ENCODE peak calls at places on chromosomes 13 and 19, in ten cellular contexts. P is frontal cortex; N is HFF-Myc; W is aorta; A is H1; D is stimulated activated CD4-positive, alpha-beta T cell treated with anti-CD3 and anti-CD28 coated beads, Interleukin-12 subunit alpha, Interleukin-12 subunit beta, amount 100 ng/mL, for 24 hours; K is NCI-H774; J is neural progenitor cell; F is AG08395; B is T-helper 1 cell. Y is an unnamed sample.

GRCh38 chr19:2280633-2281264 is 1.2 kb downstream of the PEAK3 start:
- DNase-seq in W (no peak), K (no peak), F (no peak), J (no peak), N (no peak), A (no peak), D (no peak), P (no peak), B (no peak), Y (no peak)

GRCh38 chr13:26020536-26021290 is 31.1 kb downstream of the SHISA2 start:
- DNase-seq in B (no peak), J (no peak), D (no peak), A (no peak), N (no peak), F (no peak), W (no peak), K (no peak), P (no peak), Y (no peak)

GRCh38 chr19:49335784-49336481 is 727 bp downstream of the CD37 start:
- DNase-seq in J (no peak), F (no peak), B (no peak), D (no peak), P (no peak), K (no peak), N (no peak), W (peak; percentile 26), A (no peak), Y (peak; percentile 57)

GRCh38 chr19:2291185-2291751 is 9.3 kb upstream of the PEAK3 start:
- DNase-seq in P (no peak), K (no peak), J (peak; percentile 92), D (no peak), F (no peak), A (no peak), W (peak; percentile 45), N (no peak), B (no peak), Y (no peak)

GRCh38 chr13:89827552-89827951 is 1519.9 kb upstream of the MIR17HG start:
- DNase-seq in W (no peak), N (no peak), J (no peak), B (no peak), P (no peak), K (no peak), D (no peak), A (no peak), F (no peak), Y (no peak)

GRCh38 chr13:80862466-80862865 is 521.5 kb upstream of the SPRY2 start:
- DNase-seq in P (no peak), J (no peak), B (no peak), W (no peak), A (no peak), F (no peak), D (no peak), N (no peak), K (no peak), Y (no peak)

GRCh38 chr13:113205428-113205931 is 3.0 kb downstream of the PCID2 start:
- DNase-seq in B (no peak), W (no peak), J (no peak), N (no peak), D (no peak), K (no peak), A (no peak), F (no peak), P (no peak), Y (peak; percentile 32)

GRCh38 chr13:19881641-19882040 is 18.2 kb upstream of the ZMYM5 start:
- DNase-seq in J (no peak), B (no peak), W (no peak), F (no peak), D (no peak), P (no peak), K (no peak), N (no peak), A (no peak), Y (no peak)

GRCh38 chr19:42154471-42155323 is 22.5 kb upstream of the POU2F2 start:
- DNase-seq in D (no peak), P (no peak), W (no peak), F (no peak), N (no peak), J (no peak), A (no peak), K (peak; percentile 23), B (no peak), Y (no peak)

GRCh38 chr19:51098366-51099069 is 9.7 kb downstream of the CTU1 start:
- DNase-seq in P (no peak), A (no peak), N (no peak), J (peak; percentile 13), K (no peak), W (peak; percentile 65), D (no peak), B (no peak), F (no peak), Y (peak; percentile 50)

GRCh38 chr19:504634-505033 is 2.7 kb upstream of the TPGS1 start:
- DNase-seq in D (no peak), B (no peak), P (no peak), J (no peak), K (no peak), F (no peak), N (no peak), W (no peak), A (no peak), Y (no peak)

GRCh38 chr19:20235156-20235555 is 68.1 kb downstream of the ZNF486 start:
- DNase-seq in F (no peak), K (no peak), W (no peak), D (no peak), B (no peak), J (no peak), N (no peak), A (no peak), P (no peak), Y (no peak)

GRCh38 chr13:18978447-18978846 is 203.2 kb downstream of the TUBA3C start:
- DNase-seq in F (no peak), N (no peak), P (no peak), K (peak; percentile 1), B (no peak), A (no peak), W (no peak), J (no peak), D (no peak), Y (no peak)

GRCh38 chr19:2550431-2551171 is 74.7 kb downstream of the GADD45B start:
- DNase-seq in P (no peak), F (peak; percentile 31), W (peak; percentile 48), B (no peak), J (no peak), K (peak; percentile 8), A (no peak), N (no peak), D (no peak), Y (no peak)

GRCh38 chr19:1907563-1908363 is 2.6 kb downstream of the ADAT3 start:
- DNase-seq in B (no peak), W (no peak), J (no peak), F (no peak), D (no peak), K (no peak), N (no peak), P (no peak), A (no peak), Y (no peak)

GRCh38 chr19:50669319-50670101 is 20.3 kb downstream of the C19orf81 start:
- DNase-seq in P (peak; percentile 74), N (no peak), A (no peak), K (no peak), F (peak; percentile 66), B (peak; percentile 9), W (no peak), J (no peak), D (peak; percentile 35), Y (peak; percentile 56)

GRCh38 chr13:46339035-46339666 is 47.9 kb downstream of the RUBCNL start:
- DNase-seq in J (no peak), W (peak; percentile 72), B (no peak), P (no peak), A (no peak), D (no peak), F (peak; percentile 36), K (no peak), N (no peak), Y (no peak)

GRCh38 chr19:33377586-33378475 is 4.3 kb downstream of the CEBPG start:
- DNase-seq in F (peak; percentile 54), P (no peak), B (no peak), D (no peak), K (no peak), N (no peak), J (peak; percentile 63), W (no peak), A (no peak), Y (peak; percentile 5)